ENCODE peak calls at places on chromosomes 2 and 18, in six cellular contexts. S is head of caudate nucleus; J is natural killer cell; C is SIG-M5; O is ureter; A is activated gamma-delta T cell treated with anti-CD3 and anti-CD28 coated beads, Interleukin-2, amount 50 U/mL, for 16 hours. G is an unnamed sample.

GRCh38 chr2:42962521-42962953 is 170.2 kb upstream of the HAAO start:
- DNase-seq in S (no peak), A (no peak), J (no peak), C (no peak), O (no peak), G (peak)

GRCh38 chr18:48800877-48801727 is 149.7 kb downstream of the SMAD7 start:
- DNase-seq in J (peak), S (no peak), O (peak), C (no peak), A (no peak), G (no peak)

GRCh38 chr2:74498500-74499268 is 719 bp downstream of the LBX2 start:
- DNase-seq in C (no peak), A (no peak), S (no peak), J (no peak), O (no peak), G (peak)

GRCh38 chr2:70188460-70188859 is 2.4 kb downstream of the C2orf42 start:
- DNase-seq in S (no peak), O (peak), J (no peak), A (no peak), C (no peak), G (no peak)

GRCh38 chr2:3754280-3754679 is 50.9 kb downstream of the DCDC2C start:
- DNase-seq in C (no peak), S (no peak), J (no peak), A (no peak), O (no peak), G (no peak)

GRCh38 chr2:158618859-158619490 is 162.2 kb downstream of the PKP4 start:
- DNase-seq in S (no peak), A (no peak), O (no peak), J (no peak), C (no peak), G (no peak)

GRCh38 chr2:177474904-177475474 is 82.4 kb downstream of the AGPS start:
- DNase-seq in S (no peak), J (no peak), O (no peak), C (no peak), A (no peak), G (no peak)

GRCh38 chr18:70454705-70455322 is 166.0 kb downstream of the SOCS6 start:
- DNase-seq in J (no peak), O (no peak), C (no peak), A (no peak), S (peak), G (peak)

GRCh38 chr2:240146141-240146561 is 5.7 kb upstream of the OTOS start:
- DNase-seq in O (no peak), J (no peak), C (no peak), A (no peak), S (no peak), G (no peak)

GRCh38 chr2:230170532-230170931 is 49.3 kb downstream of the SP110 start:
- DNase-seq in C (peak), S (no peak), O (no peak), J (no peak), A (no peak), G (no peak)

GRCh38 chr2:63692002-63692606 is 103.3 kb downstream of the MDH1 start:
- DNase-seq in C (no peak), S (peak), J (no peak), A (no peak), O (no peak), G (peak)

GRCh38 chr2:46269545-46270273 is 27.5 kb upstream of the EPAS1 start:
- DNase-seq in A (no peak), C (no peak), O (no peak), J (no peak), S (no peak), G (no peak)

GRCh38 chr18:9283789-9284188 is 50.8 kb upstream of the TWSG1 start:
- DNase-seq in C (no peak), O (no peak), A (no peak), J (no peak), S (no peak), G (no peak)

GRCh38 chr18:36337679-36338419 is 40.3 kb downstream of the FHOD3 start:
- DNase-seq in J (no peak), O (no peak), C (no peak), A (no peak), S (no peak), G (no peak)

GRCh38 chr2:74502720-74503505 is 3.5 kb upstream of the LBX2 start:
- DNase-seq in A (no peak), S (no peak), J (peak), O (peak), C (no peak), G (peak)

GRCh38 chr18:25538175-25538922 is 186.4 kb upstream of the ZNF521 start:
- DNase-seq in C (no peak), A (no peak), J (no peak), O (no peak), S (no peak), G (no peak)

GRCh38 chr2:169672403-169672802 is 21.8 kb downstream of the CFAP210 start:
- DNase-seq in J (no peak), S (no peak), O (no peak), C (no peak), A (no peak), G (no peak)

GRCh38 chr2:167052825-167053224 is 164.5 kb downstream of the XIRP2 start:
- DNase-seq in J (no peak), C (no peak), O (no peak), S (no peak), A (no peak), G (no peak)

GRCh38 chr2:137980459-137980858 is 16.2 kb downstream of the HNMT start:
- DNase-seq in J (no peak), C (no peak), S (no peak), A (no peak), O (no peak), G (no peak)

GRCh38 chr2:56248965-56249742 is 65.4 kb downstream of the CCDC85A start:
- DNase-seq in C (no peak), O (no peak), J (no peak), S (no peak), A (no peak), G (no peak)

GRCh38 chr18:62717850-62718229 is 2.5 kb downstream of the PHLPP1 start:
- DNase-seq in O (no peak), C (no peak), J (no peak), A (no peak), S (no peak), G (no peak)

GRCh38 chr2:66105354-66105753 is 329.6 kb upstream of the MEIS1 start:
- DNase-seq in C (no peak), O (no peak), A (no peak), J (no peak), S (no peak), G (no peak)

GRCh38 chr2:233354971-233355574 is 779 bp downstream of the DGKD start:
- DNase-seq in S (no peak), C (no peak), A (no peak), O (no peak), J (peak), G (peak)

GRCh38 chr2:213086566-213086965 is 64.8 kb downstream of the IKZF2 start:
- DNase-seq in S (no peak), C (no peak), A (no peak), J (no peak), O (no peak), G (no peak)

GRCh38 chr2:224934542-224935188 is 107.6 kb downstream of the DOCK10 start:
- DNase-seq in O (no peak), A (no peak), J (no peak), C (no peak), S (no peak), G (no peak)

GRCh38 chr18:41721103-41721502 is 233.9 kb upstream of the PIK3C3 start:
- DNase-seq in S (no peak), J (no peak), C (no peak), A (no peak), O (no peak), G (no peak)

GRCh38 chr2:173090291-173090877 is 14.7 kb downstream of the MAP3K20 start:
- DNase-seq in S (no peak), O (no peak), C (no peak), J (no peak), A (no peak), G (no peak)

GRCh38 chr2:10884530-10885478 is 26.9 kb upstream of the KCNF1 start:
- DNase-seq in C (no peak), A (no peak), S (peak), O (no peak), J (no peak), G (no peak)

GRCh38 chr2:114729025-114729424 is 286.6 kb downstream of the DPP10 start:
- DNase-seq in C (no peak), S (peak), A (no peak), J (no peak), O (no peak), G (no peak)

GRCh38 chr18:7548721-7549120 is 18.4 kb upstream of the PTPRM start:
- DNase-seq in C (no peak), J (no peak), S (no peak), O (no peak), A (no peak), G (no peak)

GRCh38 chr2:58921676-58922075 is 680.6 kb upstream of the FANCL start:
- DNase-seq in A (no peak), S (no peak), C (no peak), J (no peak), O (no peak), G (no peak)

GRCh38 chr2:239946570-239947311 is 78.4 kb downstream of the NDUFA10 start:
- DNase-seq in J (no peak), A (no peak), S (peak), O (no peak), C (no peak), G (no peak)

GRCh38 chr2:68193144-68193543 is 35.5 kb downstream of the PNO1 start:
- DNase-seq in O (no peak), J (no peak), S (no peak), A (no peak), C (no peak), G (no peak)

GRCh38 chr2:172572981-172573380 is 17.1 kb downstream of the PDK1 start:
- DNase-seq in C (no peak), J (no peak), A (no peak), O (no peak), S (no peak), G (no peak)

G was measured in activated CD8-positive, alpha-beta T cell treated with anti-CD3 and anti-CD28 coated beads, Interleukin-2, amount 10 ng/mL, durations not matched to agents 7 days and 5 days.